ENCODE peak calls at places on chromosomes 7 and 10, in four cellular contexts. Y, I, E and G are unnamed samples. For H3K36me3 and H3K4me1, the result is how much of the 10 kb centered on the place peaks cover.

GRCh38 chr10:113111900-113112853 is 162.1 kb downstream of the TCF7L2 start:
- DNase-seq in Y (no peak), I (no peak), E (peak), G (no peak)

GRCh38 chr7:149210551-149210950 is 15.2 kb downstream of the ZNF282 start:
- DNase-seq in Y (no peak), I (no peak), E (no peak), G (no peak)

GRCh38 chr7:70376561-70377031 is 755.3 kb upstream of the GALNT17 start:
- DNase-seq in Y (no peak), I (no peak), E (no peak), G (no peak)

GRCh38 chr7:98119257-98119918 is 12.7 kb downstream of the LMTK2 start:
- DNase-seq in Y (no peak), I (no peak), E (peak), G (no peak)

GRCh38 chr7:138886501-138886917 is 88.5 kb upstream of the ATP6V0A4 start:
- DNase-seq in Y (peak), I (no peak), E (peak), G (peak)

GRCh38 chr7:105185290-105186010 is 171.4 kb downstream of the KMT2E start:
- DNase-seq in Y (no peak), I (no peak), E (peak), G (no peak)

GRCh38 chr7:17369686-17370426 is 71.4 kb downstream of the AHR start:
- DNase-seq in Y (no peak), I (no peak), E (peak), G (no peak)

GRCh38 chr7:134788191-134788590 is 8.8 kb downstream of the CALD1 start:
- DNase-seq in Y (no peak), I (no peak), E (no peak), G (no peak)

GRCh38 chr7:142611566-142612250 is 137.6 kb upstream of the PRSS1 start:
- DNase-seq in Y (no peak), I (no peak), E (no peak), G (no peak)

DNA sequence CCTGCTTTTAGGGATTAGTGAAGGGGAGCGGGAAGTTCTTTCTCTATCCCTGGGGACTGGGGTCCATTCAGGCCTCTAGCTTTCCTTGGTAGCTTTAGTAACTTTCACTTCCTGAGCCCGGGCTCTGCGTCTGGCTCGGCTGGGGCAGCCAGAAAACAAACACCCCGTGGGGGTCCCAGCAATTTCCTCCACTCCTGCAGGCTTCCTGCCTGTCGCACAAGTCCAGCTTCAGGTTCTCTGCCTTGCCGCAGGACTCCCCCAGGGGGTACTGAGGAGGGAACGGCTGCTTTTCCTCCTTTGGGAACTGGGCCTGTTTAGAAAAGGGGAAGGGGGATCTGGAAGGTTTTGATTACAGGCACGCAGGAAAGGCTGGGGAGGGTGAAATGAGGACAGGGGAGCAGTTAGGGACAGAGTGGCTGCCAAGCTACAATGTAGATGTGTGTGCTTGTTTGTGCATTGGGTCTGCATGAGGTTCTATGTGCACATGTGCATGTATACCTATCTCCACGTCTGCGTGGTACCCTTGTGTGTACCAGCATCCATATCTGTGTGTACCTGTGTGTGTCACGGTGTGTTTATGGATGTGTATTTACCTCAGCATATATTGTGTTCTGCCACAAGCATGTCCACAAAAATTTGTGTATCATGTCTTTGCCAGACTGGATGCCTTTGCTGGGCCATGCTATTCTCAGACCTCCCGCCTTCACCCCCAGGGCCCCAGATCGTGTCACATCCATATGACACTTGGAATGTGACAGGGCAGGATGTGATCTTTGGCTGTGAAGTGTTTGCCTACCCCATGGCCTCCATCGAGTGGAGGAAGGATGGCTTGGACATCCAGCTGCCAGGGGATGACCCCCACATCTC is 2.0 kb downstream of the KAZALD1 start:
- DNase-seq in Y (peak), I (no peak), E (no peak), G (no peak)
- H3K4me3 ChIP-seq in Y (no peak), I (no peak), E (peak), G (no peak)

DNA sequence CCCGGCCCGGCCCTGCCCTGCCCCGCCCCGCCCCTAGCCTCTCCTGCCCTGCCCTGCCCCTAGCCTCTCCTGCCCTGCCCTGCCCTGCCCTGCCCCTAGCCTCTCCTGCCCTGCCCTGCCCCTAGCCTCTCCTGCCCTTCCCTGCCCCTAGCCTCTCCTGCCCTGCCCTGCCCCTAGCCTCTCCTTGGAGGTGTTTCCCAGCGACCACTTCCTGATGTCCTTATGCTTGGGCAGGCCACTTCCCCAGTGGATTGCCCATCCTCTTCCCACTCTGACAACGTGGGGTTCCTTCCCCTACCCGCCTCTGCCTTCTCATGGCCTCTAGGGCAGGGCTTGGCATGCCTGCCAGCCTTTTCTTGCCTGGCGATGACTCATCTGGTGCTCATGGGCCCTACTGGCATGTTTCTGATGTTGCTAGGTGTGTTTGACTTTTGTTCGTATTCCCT is 21.2 kb downstream of the PRXL2A start:
- DNase-seq in Y (no peak), I (peak), E (no peak), G (no peak)
- H3K36me3 ChIP-seq in Y (under half), I (under half), E (half or more), G (under half)

GRCh38 chr7:2730846-2731770 is 43.1 kb downstream of the AMZ1 start:
- DNase-seq in Y (no peak), I (no peak), E (no peak), G (no peak)
- H3K4me1 ChIP-seq in Y (under half), I (half or more), E (under half), G (under half)

DNA sequence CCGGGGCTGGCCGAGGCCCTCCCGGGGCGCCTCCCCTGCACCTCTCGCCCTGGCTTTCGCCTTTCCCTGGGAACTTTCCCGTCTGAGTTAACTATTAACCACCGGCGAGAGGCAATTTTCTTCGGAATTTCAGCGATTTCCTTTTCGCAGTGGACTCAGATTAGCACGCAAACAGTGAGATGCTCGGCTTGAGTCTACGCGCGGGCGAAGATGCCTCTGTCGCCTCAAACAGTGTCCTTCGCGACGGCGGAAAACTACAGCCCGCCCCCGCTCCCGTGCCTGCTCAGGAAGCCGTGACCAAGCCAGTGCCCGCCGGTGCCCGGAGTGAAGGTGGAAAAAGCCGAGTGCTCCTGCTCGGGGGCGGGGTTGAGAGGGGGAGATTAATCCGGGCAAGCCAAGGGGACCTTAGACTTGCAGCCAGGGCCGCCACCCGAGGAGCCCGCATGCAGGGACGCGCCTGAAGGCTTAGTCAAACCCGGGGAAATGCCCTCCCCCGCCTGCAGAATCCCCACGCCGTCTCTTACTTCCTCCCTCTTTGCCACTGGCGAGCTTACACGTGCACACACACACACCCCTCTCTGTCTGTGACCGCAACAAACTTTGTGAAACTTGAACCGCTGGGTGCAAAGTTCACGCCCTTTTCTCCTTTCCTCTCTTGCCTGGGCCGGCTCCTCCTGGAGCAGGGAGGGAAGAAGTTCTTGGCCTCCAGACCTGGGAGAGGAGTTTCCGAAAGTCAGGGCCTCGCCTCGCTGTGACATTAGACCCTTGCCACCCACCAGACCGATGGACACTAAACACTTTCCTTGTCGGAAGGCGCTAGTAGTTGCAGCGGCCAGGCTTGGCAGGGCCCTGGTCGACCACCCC is 14.4 kb upstream of the PAX2 start:
- DNase-seq in Y (peak), I (no peak), E (peak), G (no peak)
- H3K4me3 ChIP-seq in Y (no peak), I (peak), E (no peak), G (no peak)